ENCODE peak calls at places on chromosomes 13 and 19, in six cellular contexts. E is lower leg skin, U is heart left ventricle, M is A549, S is uterus, R is tibial nerve. N is an unnamed sample.

GRCh38 chr19:12000152-12000981 is 35.1 kb downstream of the ZNF433 start:
- DNase-seq in E (no peak), U (no peak), M (no peak), S (no peak), R (no peak), N (no peak)

GRCh38 chr19:12867120-12868099 is 13.8 kb downstream of the DNASE2 start:
- DNase-seq in E (no peak), U (peak; percentile 39), M (peak; percentile 52), S (no peak), R (no peak), N (peak; percentile 67)

GRCh38 chr13:88042489-88042888 is 371.3 kb downstream of the SLITRK5 start:
- DNase-seq in E (no peak), U (no peak), M (no peak), S (no peak), R (no peak), N (no peak)

GRCh38 chr13:84816567-84817133 is 934.4 kb upstream of the SLITRK1 start:
- DNase-seq in E (no peak), U (no peak), M (no peak), S (no peak), R (no peak), N (no peak)

GRCh38 chr13:23965346-23965745 is 68.0 kb upstream of the C1QTNF9B start:
- DNase-seq in E (no peak), U (no peak), M (no peak), S (no peak), R (no peak), N (no peak)

GRCh38 chr19:13018037-13018914 is 23.0 kb downstream of the NFIX start:
- DNase-seq in E (no peak), U (peak; percentile 75), M (no peak), S (peak; percentile 86), R (peak; percentile 64), N (no peak)

GRCh38 chr13:78589206-78589605 is 14.1 kb downstream of the POU4F1 start:
- DNase-seq in E (no peak), U (peak; percentile 40), M (no peak), S (no peak), R (no peak), N (no peak)

GRCh38 chr13:45807520-45808099 is 43.9 kb downstream of the SIAH3 start:
- DNase-seq in E (no peak), U (peak; percentile 53), M (peak; percentile 33), S (no peak), R (peak; percentile 16), N (no peak)

GRCh38 chr19:39850892-39851291 is 4.7 kb upstream of the FBL start:
- DNase-seq in E (no peak), U (no peak), M (no peak), S (no peak), R (no peak), N (no peak)

GRCh38 chr19:54470276-54470887 is 2.7 kb downstream of the CDC42EP5 start:
- DNase-seq in E (no peak), U (no peak), M (no peak), S (no peak), R (no peak), N (no peak)

GRCh38 chr13:79604752-79605151 is 123.8 kb downstream of the NDFIP2 start:
- DNase-seq in E (no peak), U (no peak), M (no peak), S (no peak), R (no peak), N (no peak)

GRCh38 chr19:53903055-53903680 is 5.9 kb upstream of the CACNG7 start:
- DNase-seq in E (no peak), U (no peak), M (peak; percentile 64), S (no peak), R (no peak), N (peak; percentile 65)

GRCh38 chr13:71359641-71360040 is 507.4 kb downstream of the DACH1 start:
- DNase-seq in E (no peak), U (no peak), M (no peak), S (no peak), R (no peak), N (no peak)

GRCh38 chr13:99386911-99387788 is 80.0 kb upstream of the GPR183 start:
- DNase-seq in E (peak; percentile 91), U (peak; percentile 54), M (peak; percentile 30), S (no peak), R (peak; percentile 46), N (peak; percentile 78)

GRCh38 chr19:49837009-49837310 is 14.0 kb upstream of the PTOV1 start:
- DNase-seq in E (no peak), U (no peak), M (no peak), S (no peak), R (no peak), N (no peak)

GRCh38 chr19:32324631-32325215 is 20.7 kb upstream of the ZNF507 start:
- DNase-seq in E (no peak), U (no peak), M (no peak), S (no peak), R (no peak), N (no peak)

GRCh38 chr13:103006706-103007426 is 59.4 kb downstream of the SLC10A2 start:
- DNase-seq in E (no peak), U (no peak), M (no peak), S (no peak), R (no peak), N (no peak)

GRCh38 chr19:41588497-41589209 is 12.7 kb downstream of the CEACAM21 start:
- DNase-seq in E (no peak), U (no peak), M (peak; percentile 44), S (no peak), R (peak; percentile 25), N (peak; percentile 39)

GRCh38 chr13:71659427-71659826 is 207.6 kb downstream of the DACH1 start:
- DNase-seq in E (no peak), U (no peak), M (no peak), S (no peak), R (no peak), N (no peak)

GRCh38 chr13:73820688-73821087 is 313.5 kb downstream of the KLF12 start:
- DNase-seq in E (no peak), U (no peak), M (no peak), S (no peak), R (no peak), N (no peak)

GRCh38 chr19:38375748-38376147 is 1.4 kb downstream of the PSMD8 start:
- DNase-seq in E (no peak), U (peak; percentile 63), M (no peak), S (no peak), R (no peak), N (no peak)

GRCh38 chr13:59566544-59566943 is 597.2 kb downstream of the DIAPH3 start:
- DNase-seq in E (no peak), U (no peak), M (no peak), S (no peak), R (no peak), N (no peak)

GRCh38 chr19:28024920-28025319 is 1188.0 kb downstream of the UQCRFS1 start:
- DNase-seq in E (peak; percentile 0), U (no peak), M (no peak), S (no peak), R (no peak), N (no peak)

GRCh38 chr13:112244495-112245177 is 131.5 kb upstream of the SPACA7 start:
- DNase-seq in E (peak; percentile 72), U (no peak), M (no peak), S (no peak), R (no peak), N (no peak)
- TF ChIP-seq POLR2A in E (no peak), U (no peak), M (no peak), S (no peak), R (no peak), N (no peak)

DNA sequence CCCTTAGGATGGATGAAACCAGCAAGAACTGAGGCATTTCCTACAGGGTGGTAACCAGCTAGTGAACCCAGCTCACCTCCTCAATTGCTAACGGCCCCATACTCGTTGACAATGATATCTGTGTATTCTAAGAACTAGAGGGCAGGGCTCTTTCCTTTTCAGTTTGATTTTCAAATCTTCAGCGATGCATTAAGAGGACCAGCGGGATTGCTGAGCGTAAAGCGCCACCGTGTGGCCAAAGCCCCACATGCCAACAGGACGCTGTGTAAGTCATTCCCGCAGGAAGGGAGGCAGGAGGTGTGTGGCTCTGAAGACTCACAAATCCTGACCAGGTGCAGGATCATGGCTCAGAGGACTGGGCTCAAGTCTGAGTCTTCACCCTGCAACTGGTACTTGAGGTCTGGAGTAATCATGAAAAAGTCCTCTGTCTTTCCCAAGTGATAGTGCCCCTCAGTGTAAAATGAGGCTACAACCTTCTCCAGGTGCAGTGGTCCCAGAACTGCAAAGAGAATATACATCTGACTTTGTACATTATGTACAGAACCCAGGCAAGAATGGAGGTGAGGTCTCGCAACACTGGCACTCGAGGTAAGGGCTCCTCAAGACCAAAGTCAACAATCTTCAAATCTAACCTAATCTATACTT is 40.9 kb downstream of the C13orf42 start:
- DNase-seq in E (peak; percentile 95), U (peak; percentile 77), M (peak; percentile 66), S (peak; percentile 83), R (peak; percentile 86), N (peak; percentile 54)
- TF ChIP-seq POLR2A in E (no peak), U (no peak), M (no peak), S (no peak), R (no peak), N (no peak)

GRCh38 chr19:45781282-45782161 is 768 bp downstream of the DMPK start:
- DNase-seq in E (no peak), U (peak; percentile 50), M (peak; percentile 57), S (peak; percentile 43), R (no peak), N (peak; percentile 81)
- TF ChIP-seq POLR2A in E (no peak), U (no peak), M (no peak), S (no peak), R (no peak), N (no peak)

DNA sequence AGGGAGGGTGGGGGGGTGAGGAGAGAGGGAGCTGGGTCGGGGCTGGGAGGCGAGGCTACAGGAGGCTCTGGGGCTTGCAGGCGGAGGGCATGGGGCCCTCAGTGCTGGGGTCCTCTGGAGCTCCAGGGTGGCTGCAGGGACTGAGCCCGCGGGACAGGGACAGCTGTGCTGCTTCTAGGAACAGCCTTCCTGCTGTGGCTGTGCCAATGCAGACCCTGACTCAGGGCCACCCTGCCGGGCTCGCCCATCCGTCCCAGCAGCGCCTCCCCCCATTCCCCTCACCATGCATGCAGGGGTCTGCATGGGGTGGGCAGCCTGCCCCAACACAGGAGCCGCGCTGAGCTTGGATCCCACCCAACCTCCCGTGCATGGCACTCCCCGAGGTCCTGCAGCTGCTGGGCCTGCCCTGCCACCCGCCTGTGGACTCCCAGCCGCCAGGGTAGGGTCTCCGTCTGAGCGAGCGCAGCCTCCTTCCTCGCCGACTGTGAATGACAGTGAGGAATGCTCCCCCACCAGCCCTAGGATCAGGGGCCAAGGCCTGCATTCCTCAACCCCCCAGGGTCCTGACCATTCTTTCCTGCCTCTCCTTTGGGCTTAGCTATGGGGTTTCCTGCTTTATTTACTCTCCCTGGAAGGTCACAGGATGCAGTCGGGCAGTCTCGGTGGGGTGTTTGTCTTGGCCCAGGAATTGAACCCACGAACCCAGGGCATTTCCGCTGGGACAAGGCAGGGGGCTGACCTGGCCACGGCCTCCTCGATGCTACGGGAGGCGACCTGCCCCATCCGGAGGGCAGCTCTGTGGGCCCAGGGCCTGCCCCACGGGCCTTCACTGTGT is 23.4 kb downstream of the CEBPG start:
- DNase-seq in E (no peak), U (peak; percentile 37), M (no peak), S (no peak), R (no peak), N (no peak)
- TF ChIP-seq POLR2A in E (no peak), U (no peak), M (no peak), S (no peak), R (no peak), N (no peak)